ENCODE peak calls at places on chromosome 5, in nine cellular contexts. P is CD8-positive, alpha-beta memory T cell; Y is naive thymus-derived CD4-positive, alpha-beta T cell; Q is adrenal gland; M is aorta; U is transverse colon; F is ovary; E is H1; C is psoas muscle. I is an unnamed sample. For H3K4me1, the result is how much of the 10 kb centered on the place peaks cover.

GRCh38 chr5:133225671-133226152 is 173.9 kb downstream of the HSPA4 start:
- DNase-seq in U (peak), P (no peak), F (no peak), E (no peak), Y (no peak), M (no peak), C (peak), Q (no peak), I (no peak)

GRCh38 chr5:80069918-80070318 is 34.8 kb downstream of the THBS4 start:
- DNase-seq in Q (no peak), Y (no peak), U (peak), M (no peak), E (no peak), P (no peak), C (no peak), F (no peak), I (peak)

GRCh38 chr5:57895766-57896165 is 413.2 kb upstream of the ACTBL2 start:
- DNase-seq in M (no peak), E (no peak), U (no peak), Q (no peak), F (no peak), C (no peak), P (no peak), Y (no peak), I (no peak)

GRCh38 chr5:67012241-67012640 is 184.4 kb downstream of the CD180 start:
- DNase-seq in M (no peak), E (no peak), Q (no peak), F (no peak), P (no peak), C (no peak), Y (no peak), U (no peak), I (no peak)

GRCh38 chr5:158820891-158821290 is 278.8 kb downstream of the EBF1 start:
- DNase-seq in Q (no peak), U (no peak), C (no peak), M (no peak), Y (no peak), E (no peak), P (no peak), F (no peak), I (no peak)

GRCh38 chr5:138186002-138186447 is 7.1 kb downstream of the KIF20A start:
- DNase-seq in Y (no peak), C (no peak), M (no peak), Q (no peak), E (no peak), F (no peak), P (no peak), U (no peak), I (no peak)

GRCh38 chr5:133114933-133115310 is 63.1 kb downstream of the HSPA4 start:
- DNase-seq in U (no peak), E (no peak), C (no peak), Y (no peak), Q (no peak), F (no peak), M (no peak), P (no peak), I (no peak)

GRCh38 chr5:116388564-116389258 is 185.9 kb downstream of the SEMA6A start:
- DNase-seq in C (no peak), P (no peak), U (no peak), Y (no peak), F (no peak), Q (no peak), E (peak), M (no peak), I (no peak)

GRCh38 chr5:88886756-88887741 is 4.1 kb upstream of the MEF2C start:
- DNase-seq in P (no peak), C (no peak), M (no peak), Q (no peak), F (no peak), Y (no peak), U (no peak), E (no peak), I (no peak)

GRCh38 chr5:63374085-63374484 is 588.2 kb downstream of the HTR1A start:
- DNase-seq in U (no peak), M (no peak), Y (no peak), Q (no peak), F (no peak), P (no peak), E (no peak), C (no peak), I (no peak)

GRCh38 chr5:39570418-39571027 is 145.7 kb upstream of the DAB2 start:
- DNase-seq in F (no peak), U (no peak), Q (no peak), P (no peak), M (no peak), E (no peak), C (no peak), Y (peak), I (peak)

GRCh38 chr5:83376461-83376860 is 95.1 kb upstream of the VCAN start:
- DNase-seq in M (no peak), P (no peak), E (no peak), Q (no peak), U (no peak), F (no peak), Y (no peak), C (no peak), I (no peak)

GRCh38 chr5:102511666-102512065 is 12.9 kb upstream of the SLCO6A1 start:
- DNase-seq in E (no peak), C (no peak), M (no peak), Y (no peak), Q (peak), P (no peak), F (no peak), U (no peak), I (peak)

GRCh38 chr5:176589039-176589769 is 20.8 kb downstream of the GPRIN1 start:
- DNase-seq in C (no peak), M (no peak), F (no peak), U (no peak), Y (no peak), E (no peak), Q (no peak), P (no peak), I (no peak)

GRCh38 chr5:77952811-77953210 is 176.7 kb upstream of the TBCA start:
- DNase-seq in F (no peak), P (no peak), U (no peak), E (no peak), M (no peak), Q (no peak), Y (no peak), C (no peak), I (peak)

GRCh38 chr5:60339691-60340191 is 360.2 kb downstream of the DEPDC1B start:
- DNase-seq in M (peak), E (no peak), U (no peak), Y (no peak), Q (no peak), F (peak), P (no peak), C (peak), I (no peak)

GRCh38 chr5:35183243-35183955 is 46.9 kb downstream of the PRLR start:
- DNase-seq in F (peak), P (no peak), C (no peak), Q (peak), M (peak), U (peak), Y (no peak), E (peak), I (peak)

GRCh38 chr5:168784449-168784848 is 205.3 kb upstream of the PANK3 start:
- DNase-seq in Y (no peak), P (no peak), Q (no peak), C (no peak), U (no peak), M (no peak), F (no peak), E (no peak), I (no peak)

GRCh38 chr5:150706776-150707390 is 6.0 kb upstream of the RBM22 start:
- DNase-seq in F (no peak), C (no peak), E (no peak), M (no peak), Q (no peak), U (no peak), Y (no peak), P (no peak), I (no peak)

GRCh38 chr5:3116366-3116765 is 364.9 kb upstream of the IRX2 start:
- DNase-seq in M (no peak), Q (no peak), F (no peak), C (no peak), P (no peak), Y (no peak), E (no peak), U (no peak), I (no peak)

GRCh38 chr5:77076961-77077820 is 9.9 kb downstream of the ZBED3 start:
- DNase-seq in F (peak), E (no peak), C (peak), M (peak), U (peak), Y (peak), Q (peak), P (peak), I (peak)

GRCh38 chr5:149172261-149172660 is 31.0 kb downstream of the ABLIM3 start:
- DNase-seq in M (no peak), C (no peak), Q (peak), P (no peak), F (no peak), Y (no peak), E (no peak), U (no peak), I (peak)

GRCh38 chr5:1386274-1386717 is 41.4 kb upstream of the CLPTM1L start:
- DNase-seq in Y (no peak), C (peak), P (peak), U (peak), Q (peak), F (peak), E (no peak), M (peak), I (peak)

GRCh38 chr5:73388371-73388684 is 60.2 kb downstream of the FOXD1 start:
- DNase-seq in U (no peak), M (no peak), E (no peak), C (no peak), Y (no peak), F (no peak), P (no peak), Q (no peak), I (no peak)

GRCh38 chr5:141848771-141849370 is 29.3 kb downstream of the PCDH1 start:
- DNase-seq in Q (peak), C (peak), U (peak), M (peak), F (no peak), P (no peak), Y (no peak), E (peak), I (no peak)
- H3K4me3 ChIP-seq in Q (peak), C (peak), U (peak), M (peak), F (peak), P (peak), Y (peak), E (peak), I (peak)

DNA sequence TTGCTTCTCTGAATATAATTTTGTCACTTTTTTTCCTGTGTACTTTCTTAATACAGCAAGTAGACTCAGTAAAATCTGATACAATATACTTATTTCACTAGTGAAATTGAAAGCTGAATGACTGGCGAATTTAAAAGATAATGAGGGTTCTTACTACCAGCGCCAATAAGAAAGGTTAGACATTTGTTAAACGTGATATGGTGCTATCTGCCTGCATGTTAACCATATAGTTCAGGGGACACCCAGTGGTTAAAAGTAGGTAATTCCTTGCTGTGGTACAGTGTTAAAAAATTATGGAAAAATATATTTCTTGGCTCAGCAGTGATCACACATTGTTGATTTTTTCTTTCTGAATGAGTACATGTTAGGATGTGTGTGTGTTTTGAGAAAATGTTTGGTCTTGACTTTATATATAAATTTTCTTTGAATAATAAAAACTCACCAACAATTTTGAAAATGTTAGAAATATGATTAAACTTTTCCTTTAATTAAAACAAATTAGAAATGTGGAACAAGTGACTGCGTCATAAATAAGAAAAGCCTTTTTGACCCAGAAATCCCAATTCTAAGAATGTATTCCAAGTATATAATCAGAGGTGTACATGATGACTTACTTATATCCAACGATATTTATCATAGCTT is 25.8 kb downstream of the CAST start:
- DNase-seq in E (no peak), Q (no peak), M (no peak), Y (peak), C (no peak), F (no peak), P (no peak), U (no peak), I (peak)
- H3K4me1 ChIP-seq in E (under half), Q (under half), M (under half), Y (under half), C (under half), F (under half), P (under half), U (under half), I (under half)

DNA sequence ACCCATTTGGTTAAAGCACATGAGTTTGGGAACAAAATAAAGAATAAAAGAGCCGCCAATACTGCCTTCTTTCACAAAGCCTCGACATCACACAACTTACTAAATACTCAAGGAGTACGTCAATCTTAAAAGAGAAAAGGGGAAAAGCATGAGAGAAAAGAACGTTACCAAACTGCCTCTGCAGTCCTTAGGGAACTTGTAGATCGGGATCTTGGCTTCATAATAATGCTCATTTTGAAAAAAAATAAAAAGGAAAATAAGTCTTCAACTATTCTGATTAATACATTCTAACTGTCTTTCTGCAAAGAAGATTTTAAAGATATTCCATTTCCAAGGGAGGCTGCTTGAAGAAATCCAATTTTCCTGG is 618.4 kb downstream of the PDE4D start:
- DNase-seq in M (no peak), C (no peak), P (no peak), F (no peak), Q (no peak), Y (no peak), E (no peak), U (no peak), I (no peak)
- H3K4me3 ChIP-seq in M (peak), C (peak), P (no peak), F (peak), Q (no peak), Y (no peak), E (no peak), U (peak), I (peak)

GRCh38 chr5:98403131-98403530 is 370.3 kb upstream of the RGMB start:
- DNase-seq in C (no peak), F (no peak), Y (no peak), U (no peak), M (no peak), P (no peak), E (no peak), Q (no peak), I (no peak)

GRCh38 chr5:98397081-98397480 is 376.4 kb upstream of the RGMB start:
- DNase-seq in C (no peak), Q (no peak), P (no peak), F (no peak), U (no peak), E (no peak), M (no peak), Y (no peak), I (no peak)

GRCh38 chr5:98402130-98402529 is 371.3 kb upstream of the RGMB start:
- DNase-seq in C (no peak), E (no peak), Q (no peak), M (no peak), Y (no peak), F (no peak), P (no peak), U (no peak), I (no peak)

GRCh38 chr5:98401645-98402044 is 371.8 kb upstream of the RGMB start:
- DNase-seq in F (no peak), M (no peak), E (no peak), Y (no peak), C (no peak), U (no peak), P (no peak), Q (no peak), I (no peak)

DNA sequence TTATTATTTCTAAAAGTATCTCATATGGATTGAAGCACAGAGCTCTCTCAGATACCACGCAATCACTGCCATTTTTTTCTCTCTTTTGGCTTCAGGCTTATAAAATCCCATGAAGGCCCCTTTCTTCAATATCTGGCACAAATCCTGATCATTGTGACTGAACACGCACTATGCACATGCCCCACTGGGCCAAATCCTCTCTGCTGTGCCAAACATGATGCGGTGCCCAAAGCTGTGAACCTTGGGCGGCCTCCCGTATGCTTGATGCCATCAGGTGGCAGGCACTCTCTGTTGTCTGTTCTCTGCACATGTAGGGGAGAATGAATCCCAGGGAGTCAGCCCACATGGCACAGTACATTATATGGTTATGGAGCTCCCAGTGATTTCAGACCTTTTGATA is 375.0 kb upstream of the RGMB start:
- DNase-seq in Y (no peak), Q (no peak), M (no peak), U (no peak), C (no peak), E (no peak), F (no peak), P (no peak), I (no peak)
- H3K4me1 ChIP-seq in Y (under half), Q (under half), M (under half), U (under half), C (under half), E (under half), F (under half), P (under half), I (under half)

GRCh38 chr5:140548791-140549190 is 1.3 kb downstream of the EIF4EBP3 start:
- DNase-seq in M (no peak), Y (no peak), U (no peak), C (no peak), E (no peak), Q (no peak), P (no peak), F (no peak), I (no peak)
- H3K4me3 ChIP-seq in M (no peak), Y (no peak), U (no peak), C (peak), E (no peak), Q (no peak), P (no peak), F (no peak), I (no peak)

GRCh38 chr5:32023816-32024215 is 150.3 kb downstream of the GOLPH3 start:
- DNase-seq in Y (no peak), M (no peak), P (no peak), C (no peak), Q (no peak), U (no peak), F (no peak), E (no peak), I (no peak)

GRCh38 chr5:32020271-32020670 is 153.8 kb downstream of the GOLPH3 start:
- DNase-seq in M (no peak), F (no peak), P (no peak), Q (no peak), U (no peak), Y (peak), E (no peak), C (no peak), I (no peak)

GRCh38 chr5:32024751-32025150 is 149.4 kb downstream of the GOLPH3 start:
- DNase-seq in C (no peak), Q (no peak), P (no peak), U (no peak), Y (no peak), M (no peak), F (no peak), E (no peak), I (no peak)

GRCh38 chr5:32020971-32021370 is 153.1 kb downstream of the GOLPH3 start:
- DNase-seq in F (no peak), U (no peak), M (no peak), E (no peak), P (no peak), Q (no peak), C (no peak), Y (no peak), I (no peak)

GRCh38 chr5:32021771-32022170 is 152.3 kb downstream of the GOLPH3 start:
- DNase-seq in P (no peak), Y (no peak), C (no peak), U (no peak), M (no peak), Q (no peak), F (no peak), E (no peak), I (no peak)
- H3K4me1 ChIP-seq in P (under half), Y (under half), C (under half), U (under half), M (under half), Q (under half), F (under half), E (under half), I (under half)

GRCh38 chr5:140109050-140109817 is 4.7 kb upstream of the PURA start:
- DNase-seq in Y (no peak), F (no peak), M (no peak), Q (peak), E (no peak), P (no peak), U (no peak), C (no peak), I (no peak)
- H3K4me3 ChIP-seq in Y (peak), F (peak), M (no peak), Q (peak), E (peak), P (peak), U (no peak), C (peak), I (no peak)

I was measured in cardiac muscle cell.